ENCODE peak calls at places on chromosomes 12 and 14, in eight cellular contexts. R is effector memory CD4-positive, alpha-beta T cell; Q is HFF-Myc; W is GM03348; S is NCI-H345; M is NCI-H1694; Z is stimulated activated CD4-positive, alpha-beta T cell treated with anti-CD3 and anti-CD28 coated beads, Interleukin-12 subunit alpha, Interleukin-12 subunit beta, amount 100 ng/mL, for 4 hours; A is iris pigment epithelial cell. J is an unnamed sample.

GRCh38 chr14:101033446-101034165 is 130.1 kb upstream of the RTL1 start:
- DNase-seq in M (no peak), Q (no peak), R (no peak), W (no peak), Z (no peak), S (no peak), A (no peak), J (no peak)

GRCh38 chr14:99131632-99132271 is 140.2 kb downstream of the BCL11B start:
- DNase-seq in W (no peak), A (no peak), R (no peak), Q (no peak), Z (no peak), M (no peak), S (no peak), J (no peak)

GRCh38 chr12:77830502-77830901 is at the start of gene NAV3:
- DNase-seq in Q (no peak), M (no peak), S (no peak), A (no peak), R (no peak), W (peak), Z (no peak), J (peak)

GRCh38 chr14:62689741-62690140 is 355.5 kb downstream of the KCNH5 start:
- DNase-seq in S (no peak), Q (no peak), M (no peak), W (no peak), A (no peak), Z (no peak), R (no peak), J (no peak)

GRCh38 chr12:132094269-132094891 is 49.7 kb downstream of the DDX51 start:
- DNase-seq in W (no peak), Z (no peak), Q (no peak), M (no peak), R (no peak), S (no peak), A (no peak), J (no peak)

GRCh38 chr12:112352921-112353320 is 29.3 kb downstream of the HECTD4 start:
- DNase-seq in M (no peak), A (peak), S (no peak), R (no peak), W (no peak), Z (no peak), Q (no peak), J (no peak)

GRCh38 chr14:104863131-104863862 is 1.8 kb upstream of the CEP170B start:
- DNase-seq in W (no peak), A (no peak), Q (no peak), Z (no peak), R (no peak), S (no peak), M (no peak), J (no peak)

GRCh38 chr12:123057505-123058265 is 77.2 kb downstream of the ARL6IP4 start:
- DNase-seq in W (no peak), Z (no peak), Q (no peak), S (peak), M (peak), R (no peak), A (no peak), J (no peak)

GRCh38 chr14:34997762-34998161 is 15.0 kb downstream of the SRP54 start:
- DNase-seq in Q (no peak), A (peak), S (no peak), M (peak), W (no peak), Z (no peak), R (no peak), J (peak)

GRCh38 chr14:104019029-104019428 is 66.5 kb upstream of the ASPG start:
- DNase-seq in Z (no peak), Q (no peak), S (no peak), R (no peak), M (no peak), A (no peak), W (no peak), J (no peak)

GRCh38 chr14:72802588-72802946 is 91.3 kb downstream of the DPF3 start:
- DNase-seq in R (no peak), M (no peak), W (no peak), A (no peak), S (no peak), Q (no peak), Z (no peak), J (no peak)

GRCh38 chr12:116189692-116190091 is 87.8 kb downstream of the MED13L start:
- DNase-seq in A (no peak), M (no peak), Z (no peak), S (no peak), W (no peak), Q (no peak), R (no peak), J (no peak)

GRCh38 chr14:22866874-22867273 is 4.7 kb upstream of the LRP10 start:
- DNase-seq in Z (no peak), W (no peak), M (no peak), R (no peak), A (no peak), S (no peak), Q (no peak), J (no peak)

GRCh38 chr12:94677778-94678177 is 27.4 kb upstream of the TMCC3 start:
- DNase-seq in Q (no peak), S (no peak), A (peak), R (no peak), M (no peak), W (no peak), Z (no peak), J (no peak)

GRCh38 chr12:116077431-116077830 is 200.1 kb downstream of the MED13L start:
- DNase-seq in Q (no peak), R (no peak), W (no peak), S (no peak), A (no peak), M (no peak), Z (no peak), J (no peak)

J was measured in fibroblast of villous mesenchyme.